ENCODE peak calls at places on chromosomes 2 and 18, in ten cellular contexts. One of them, this sample, is unnamed.

GRCh38 chr2:128724547-128724946 is 405.9 kb upstream of the HS6ST1 start:
- DNase-seq in Peyer's patch: no peak
- DNase-seq in GM23338: no peak
- DNase-seq in left ventricle myocardium superior: no peak
- DNase-seq in NT2/D1: no peak
- DNase-seq in A549: no peak
- DNase-seq in stromal cell of bone marrow: no peak
- DNase-seq in cardiac muscle cell: no peak
- DNase-seq in A172: no peak
- DNase-seq in GM12878: no peak
- DNase-seq in this sample: no peak

GRCh38 chr18:48052845-48053244 is 122.4 kb upstream of the SMAD2 start:
- DNase-seq in Peyer's patch: no peak
- DNase-seq in GM23338: no peak
- DNase-seq in left ventricle myocardium superior: no peak
- DNase-seq in NT2/D1: no peak
- DNase-seq in A549: no peak
- DNase-seq in stromal cell of bone marrow: no peak
- DNase-seq in cardiac muscle cell: no peak
- DNase-seq in A172: no peak
- DNase-seq in GM12878: no peak
- DNase-seq in this sample: no peak

GRCh38 chr2:3626817-3627499 is 31.0 kb upstream of the ALLC start:
- DNase-seq in Peyer's patch: no peak
- DNase-seq in GM23338: no peak
- DNase-seq in left ventricle myocardium superior: no peak
- DNase-seq in NT2/D1: no peak
- DNase-seq in A549: no peak
- DNase-seq in stromal cell of bone marrow: no peak
- DNase-seq in cardiac muscle cell: no peak
- DNase-seq in A172: no peak
- DNase-seq in GM12878: no peak
- DNase-seq in this sample: no peak

GRCh38 chr2:26245810-26246209 is 1.1 kb downstream of the HADHB start:
- DNase-seq in Peyer's patch: no peak
- DNase-seq in GM23338: no peak
- DNase-seq in left ventricle myocardium superior: no peak
- DNase-seq in NT2/D1: no peak
- DNase-seq in A549: no peak
- DNase-seq in stromal cell of bone marrow: no peak
- DNase-seq in cardiac muscle cell: peak
- DNase-seq in A172: peak
- DNase-seq in GM12878: peak
- DNase-seq in this sample: no peak

GRCh38 chr2:36486546-36487044 is 111.4 kb downstream of the FEZ2 start:
- DNase-seq in Peyer's patch: no peak
- DNase-seq in GM23338: peak
- DNase-seq in left ventricle myocardium superior: no peak
- DNase-seq in NT2/D1: no peak
- DNase-seq in A549: no peak
- DNase-seq in stromal cell of bone marrow: no peak
- DNase-seq in cardiac muscle cell: peak
- DNase-seq in A172: peak
- DNase-seq in GM12878: no peak
- DNase-seq in this sample: peak

GRCh38 chr2:12501469-12502147 is 215.1 kb upstream of the TRIB2 start:
- DNase-seq in Peyer's patch: peak
- DNase-seq in GM23338: no peak
- DNase-seq in left ventricle myocardium superior: peak
- DNase-seq in NT2/D1: no peak
- DNase-seq in A549: no peak
- DNase-seq in stromal cell of bone marrow: no peak
- DNase-seq in cardiac muscle cell: no peak
- DNase-seq in A172: peak
- DNase-seq in GM12878: peak
- DNase-seq in this sample: no peak

GRCh38 chr2:37706784-37707183 is 35.3 kb upstream of the CDC42EP3 start:
- DNase-seq in Peyer's patch: no peak
- DNase-seq in GM23338: no peak
- DNase-seq in left ventricle myocardium superior: no peak
- DNase-seq in NT2/D1: no peak
- DNase-seq in A549: no peak
- DNase-seq in stromal cell of bone marrow: no peak
- DNase-seq in cardiac muscle cell: no peak
- DNase-seq in A172: peak
- DNase-seq in GM12878: no peak
- DNase-seq in this sample: no peak

GRCh38 chr2:232588680-232589585 is 38.4 kb downstream of the EIF4E2 start:
- DNase-seq in Peyer's patch: no peak
- DNase-seq in GM23338: no peak
- DNase-seq in left ventricle myocardium superior: peak
- DNase-seq in NT2/D1: no peak
- DNase-seq in A549: peak
- DNase-seq in stromal cell of bone marrow: peak
- DNase-seq in cardiac muscle cell: no peak
- DNase-seq in A172: peak
- DNase-seq in GM12878: no peak
- DNase-seq in this sample: peak

GRCh38 chr2:240918258-240919091 is 12.3 kb downstream of the CROCC2 start:
- DNase-seq in Peyer's patch: no peak
- DNase-seq in GM23338: no peak
- DNase-seq in left ventricle myocardium superior: peak
- DNase-seq in NT2/D1: no peak
- DNase-seq in A549: no peak
- DNase-seq in stromal cell of bone marrow: no peak
- DNase-seq in cardiac muscle cell: no peak
- DNase-seq in A172: no peak
- DNase-seq in GM12878: no peak
- DNase-seq in this sample: no peak

GRCh38 chr2:189412330-189412953 is 28.8 kb upstream of the WDR75 start:
- DNase-seq in Peyer's patch: no peak
- DNase-seq in GM23338: peak
- DNase-seq in left ventricle myocardium superior: no peak
- DNase-seq in NT2/D1: peak
- DNase-seq in A549: peak
- DNase-seq in stromal cell of bone marrow: no peak
- DNase-seq in cardiac muscle cell: peak
- DNase-seq in A172: peak
- DNase-seq in GM12878: no peak
- DNase-seq in this sample: peak

GRCh38 chr18:39571511-39571910 is 2005.9 kb upstream of the CELF4 start:
- DNase-seq in Peyer's patch: no peak
- DNase-seq in GM23338: peak
- DNase-seq in left ventricle myocardium superior: no peak
- DNase-seq in NT2/D1: no peak
- DNase-seq in A549: peak
- DNase-seq in stromal cell of bone marrow: no peak
- DNase-seq in cardiac muscle cell: peak
- DNase-seq in A172: peak
- DNase-seq in GM12878: no peak
- DNase-seq in this sample: no peak

GRCh38 chr2:162118166-162119031 is 33.6 kb downstream of the GCG start:
- DNase-seq in Peyer's patch: no peak
- DNase-seq in GM23338: no peak
- DNase-seq in left ventricle myocardium superior: peak
- DNase-seq in NT2/D1: no peak
- DNase-seq in A549: no peak
- DNase-seq in stromal cell of bone marrow: peak
- DNase-seq in cardiac muscle cell: no peak
- DNase-seq in A172: peak
- DNase-seq in GM12878: no peak
- DNase-seq in this sample: peak

GRCh38 chr2:96260404-96261260 is 5.2 kb downstream of the TMEM127 start:
- DNase-seq in Peyer's patch: peak
- DNase-seq in GM23338: peak
- DNase-seq in left ventricle myocardium superior: peak
- DNase-seq in NT2/D1: peak
- DNase-seq in A549: peak
- DNase-seq in stromal cell of bone marrow: peak
- DNase-seq in cardiac muscle cell: peak
- DNase-seq in A172: peak
- DNase-seq in GM12878: no peak
- DNase-seq in this sample: peak

GRCh38 chr2:112343827-112344585 is 68.6 kb downstream of the ZC3H6 start:
- DNase-seq in Peyer's patch: no peak
- DNase-seq in GM23338: peak
- DNase-seq in left ventricle myocardium superior: no peak
- DNase-seq in NT2/D1: no peak
- DNase-seq in A549: no peak
- DNase-seq in stromal cell of bone marrow: peak
- DNase-seq in cardiac muscle cell: no peak
- DNase-seq in A172: no peak
- DNase-seq in GM12878: no peak
- DNase-seq in this sample: no peak

GRCh38 chr18:31680836-31681568 is 3.4 kb downstream of the B4GALT6 start:
- DNase-seq in Peyer's patch: no peak
- DNase-seq in GM23338: peak
- DNase-seq in left ventricle myocardium superior: no peak
- DNase-seq in NT2/D1: no peak
- DNase-seq in A549: peak
- DNase-seq in stromal cell of bone marrow: no peak
- DNase-seq in cardiac muscle cell: no peak
- DNase-seq in A172: peak
- DNase-seq in GM12878: no peak
- DNase-seq in this sample: no peak

GRCh38 chr2:168787782-168788376 is 14.6 kb upstream of the NOSTRIN start:
- DNase-seq in Peyer's patch: no peak
- DNase-seq in GM23338: no peak
- DNase-seq in left ventricle myocardium superior: no peak
- DNase-seq in NT2/D1: no peak
- DNase-seq in A549: no peak
- DNase-seq in stromal cell of bone marrow: no peak
- DNase-seq in cardiac muscle cell: no peak
- DNase-seq in A172: no peak
- DNase-seq in GM12878: no peak
- DNase-seq in this sample: no peak

GRCh38 chr2:127392828-127393578 is 5.2 kb upstream of the MAP3K2 start:
- DNase-seq in Peyer's patch: no peak
- DNase-seq in GM23338: no peak
- DNase-seq in left ventricle myocardium superior: no peak
- DNase-seq in NT2/D1: no peak
- DNase-seq in A549: no peak
- DNase-seq in stromal cell of bone marrow: no peak
- DNase-seq in cardiac muscle cell: no peak
- DNase-seq in A172: no peak
- DNase-seq in GM12878: no peak
- DNase-seq in this sample: no peak

GRCh38 chr2:128446866-128447537 is 128.3 kb upstream of the HS6ST1 start:
- DNase-seq in Peyer's patch: peak
- DNase-seq in GM23338: no peak
- DNase-seq in left ventricle myocardium superior: no peak
- DNase-seq in NT2/D1: no peak
- DNase-seq in A549: no peak
- DNase-seq in stromal cell of bone marrow: no peak
- DNase-seq in cardiac muscle cell: no peak
- DNase-seq in A172: no peak
- DNase-seq in GM12878: no peak
- DNase-seq in this sample: no peak

GRCh38 chr2:71492112-71492511 is 38.8 kb downstream of the DYSF start:
- DNase-seq in Peyer's patch: no peak
- DNase-seq in GM23338: no peak
- DNase-seq in left ventricle myocardium superior: peak
- DNase-seq in NT2/D1: no peak
- DNase-seq in A549: no peak
- DNase-seq in stromal cell of bone marrow: no peak
- DNase-seq in cardiac muscle cell: peak
- DNase-seq in A172: no peak
- DNase-seq in GM12878: no peak
- DNase-seq in this sample: no peak

GRCh38 chr2:223697921-223698645 is 95.9 kb upstream of the SCG2 start:
- DNase-seq in Peyer's patch: no peak
- DNase-seq in GM23338: peak
- DNase-seq in left ventricle myocardium superior: no peak
- DNase-seq in NT2/D1: no peak
- DNase-seq in A549: no peak
- DNase-seq in stromal cell of bone marrow: no peak
- DNase-seq in cardiac muscle cell: no peak
- DNase-seq in A172: no peak
- DNase-seq in GM12878: no peak
- DNase-seq in this sample: peak

GRCh38 chr2:189516546-189516945 is 64.0 kb downstream of the SLC40A1 start:
- DNase-seq in Peyer's patch: no peak
- DNase-seq in GM23338: no peak
- DNase-seq in left ventricle myocardium superior: no peak
- DNase-seq in NT2/D1: no peak
- DNase-seq in A549: no peak
- DNase-seq in stromal cell of bone marrow: no peak
- DNase-seq in cardiac muscle cell: no peak
- DNase-seq in A172: no peak
- DNase-seq in GM12878: no peak
- DNase-seq in this sample: no peak

GRCh38 chr2:238879020-238879419 is 31.1 kb downstream of the TWIST2 start:
- DNase-seq in Peyer's patch: no peak
- DNase-seq in GM23338: no peak
- DNase-seq in left ventricle myocardium superior: no peak
- DNase-seq in NT2/D1: no peak
- DNase-seq in A549: no peak
- DNase-seq in stromal cell of bone marrow: no peak
- DNase-seq in cardiac muscle cell: no peak
- DNase-seq in A172: no peak
- DNase-seq in GM12878: no peak
- DNase-seq in this sample: no peak

GRCh38 chr2:224284134-224284946 is 117.6 kb downstream of the FAM124B start:
- DNase-seq in Peyer's patch: no peak
- DNase-seq in GM23338: peak
- DNase-seq in left ventricle myocardium superior: no peak
- DNase-seq in NT2/D1: peak
- DNase-seq in A549: peak
- DNase-seq in stromal cell of bone marrow: no peak
- DNase-seq in cardiac muscle cell: peak
- DNase-seq in A172: peak
- DNase-seq in GM12878: no peak
- DNase-seq in this sample: peak

GRCh38 chr18:354003-354402 is 86.2 kb upstream of the THOC1 start:
- DNase-seq in Peyer's patch: no peak
- DNase-seq in GM23338: no peak
- DNase-seq in left ventricle myocardium superior: no peak
- DNase-seq in NT2/D1: no peak
- DNase-seq in A549: no peak
- DNase-seq in stromal cell of bone marrow: no peak
- DNase-seq in cardiac muscle cell: no peak
- DNase-seq in A172: no peak
- DNase-seq in GM12878: no peak
- DNase-seq in this sample: peak

GRCh38 chr2:64732153-64732552 is 78.4 kb upstream of the SERTAD2 start:
- DNase-seq in Peyer's patch: no peak
- DNase-seq in GM23338: no peak
- DNase-seq in left ventricle myocardium superior: no peak
- DNase-seq in NT2/D1: no peak
- DNase-seq in A549: no peak
- DNase-seq in stromal cell of bone marrow: no peak
- DNase-seq in cardiac muscle cell: no peak
- DNase-seq in A172: no peak
- DNase-seq in GM12878: no peak
- DNase-seq in this sample: no peak

This sample was measured in RWPE1.